ENCODE peak calls at places on chromosomes 12 and 14, in four cellular contexts. H is HepG2, V is prostate gland, Z is stomach. A is an unnamed sample.

GRCh38 chr12:11651785-11652184 is 2.3 kb downstream of the ETV6 start:
- DNase-seq in H (no peak), V (no peak), Z (no peak), A (no peak)

GRCh38 chr12:90574676-90575075 is 380.3 kb downstream of the CCER1 start:
- DNase-seq in H (no peak), V (no peak), Z (no peak), A (no peak)

GRCh38 chr14:50795127-50795526 is 35.8 kb downstream of the NIN start:
- DNase-seq in H (no peak), V (no peak), Z (no peak), A (no peak)

GRCh38 chr14:66405158-66405557 is 81.0 kb upstream of the CCDC196 start:
- DNase-seq in H (no peak), V (no peak), Z (no peak), A (peak; percentile 37)

GRCh38 chr12:89960011-89960507 is 251.4 kb upstream of the ATP2B1 start:
- DNase-seq in H (no peak), V (no peak), Z (no peak), A (no peak)

GRCh38 chr12:40038619-40039018 is 67.3 kb downstream of the SLC2A13 start:
- DNase-seq in H (no peak), V (no peak), Z (no peak), A (no peak)

GRCh38 chr12:56071648-56072047 is 8.3 kb upstream of the ERBB3 start:
- DNase-seq in H (peak; percentile 56), V (no peak), Z (no peak), A (no peak)

GRCh38 chr14:38224328-38224727 is 16.6 kb downstream of the SSTR1 start:
- DNase-seq in H (no peak), V (no peak), Z (no peak), A (no peak)

GRCh38 chr12:89216141-89216952 is 136.0 kb downstream of the DUSP6 start:
- DNase-seq in H (no peak), V (no peak), Z (no peak), A (no peak)

GRCh38 chr12:109617496-109617895 is 43.9 kb downstream of the MVK start:
- DNase-seq in H (no peak), V (no peak), Z (no peak), A (no peak)

GRCh38 chr12:39605996-39606395 is 13.6 kb downstream of the ABCD2 start:
- DNase-seq in H (no peak), V (no peak), Z (no peak), A (no peak)

GRCh38 chr12:103771466-103771865 is 69.6 kb downstream of the NT5DC3 start:
- DNase-seq in H (peak; percentile 42), V (no peak), Z (peak; percentile 48), A (no peak)

GRCh38 chr14:104532191-104532555 is 47.4 kb upstream of the C14orf180 start:
- DNase-seq in H (no peak), V (no peak), Z (no peak), A (no peak)

GRCh38 chr14:74941676-74942097 is 13.7 kb downstream of the PGF start:
- DNase-seq in H (no peak), V (no peak), Z (no peak), A (no peak)

GRCh38 chr14:83894519-83894918 is 1635.4 kb upstream of the FLRT2 start:
- DNase-seq in H (no peak), V (no peak), Z (no peak), A (no peak)

GRCh38 chr12:108856170-108856427 is 1.3 kb downstream of the SSH1 start:
- DNase-seq in H (no peak), V (no peak), Z (no peak), A (no peak)

GRCh38 chr12:58710896-58711295 is 209.4 kb downstream of the LRIG3 start:
- DNase-seq in H (no peak), V (no peak), Z (no peak), A (no peak)

GRCh38 chr14:76919811-76920571 is 93.8 kb downstream of the LRRC74A start:
- DNase-seq in H (peak; percentile 20), V (no peak), Z (peak; percentile 32), A (no peak)

GRCh38 chr12:56521209-56521589 is 421 bp upstream of the RBMS2 start:
- DNase-seq in H (no peak), V (no peak), Z (no peak), A (no peak)

DNA sequence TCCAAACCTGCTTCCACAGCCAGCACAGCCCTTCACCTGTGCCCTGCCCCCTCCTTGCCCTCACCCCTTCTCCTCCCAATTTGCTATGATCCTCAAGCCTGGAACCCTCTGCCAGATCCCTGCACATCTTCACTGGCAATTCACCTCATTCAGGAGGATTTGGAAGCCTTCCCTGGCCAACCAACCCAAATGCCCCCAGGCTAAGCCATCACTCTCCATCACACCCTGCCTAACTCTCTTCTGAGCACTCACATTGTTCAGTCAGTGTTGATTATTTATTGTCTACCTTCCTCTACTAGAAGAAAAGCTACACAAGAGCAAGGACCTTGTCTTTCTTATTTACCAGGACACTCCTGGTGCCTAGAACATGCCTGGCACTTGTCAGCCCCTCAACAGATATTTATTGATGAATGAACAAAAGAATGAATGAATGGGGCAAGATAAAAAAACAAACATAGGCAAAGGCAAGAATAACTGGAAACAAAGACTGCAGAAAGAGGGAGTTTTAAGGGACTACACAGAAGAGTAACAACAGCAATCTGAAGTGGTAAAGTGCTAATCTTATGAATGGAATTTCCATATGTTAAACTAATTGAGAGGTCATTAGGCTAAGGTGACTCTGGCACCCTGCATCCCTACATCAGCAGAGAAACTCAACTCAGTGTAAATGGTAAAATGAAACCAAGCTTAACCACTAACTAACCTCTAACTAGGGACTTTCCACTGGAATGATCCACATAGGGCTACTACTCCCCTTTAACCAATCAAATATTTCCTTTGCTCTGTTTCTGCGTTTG is 33.4 kb downstream of the TMTC1 start:
- DNase-seq in H (no peak), V (no peak), Z (no peak), A (no peak)
- H3K4me3 ChIP-seq in H (no peak overlapping the region), V (no peak overlapping the region), Z (no peak overlapping the region), A (no peak overlapping the region)

GRCh38 chr12:33994857-33995808 is 27.2 kb upstream of the ALG10 start:
- DNase-seq in H (no peak), V (no peak), Z (no peak), A (no peak)
- TF ChIP-seq POLR2AphosphoS5 in H (no peak), V (no peak), Z (no peak), A (no peak)

GRCh38 chr14:31206536-31207286 is 882 bp downstream of the HECTD1 start:
- DNase-seq in H (peak; percentile 50), V (peak; percentile 23), Z (peak; percentile 50), A (no peak)
- H3K4me3 ChIP-seq in H (peak overlapping the region; percentile 95), V (peak overlapping the region; percentile 71), Z (peak overlapping the region; percentile 78), A (peak overlapping the region; percentile 77)

GRCh38 chr12:95630496-95630895 is 79.2 kb upstream of the USP44 start:
- DNase-seq in H (no peak), V (no peak), Z (no peak), A (no peak)

GRCh38 chr12:95634622-95635621 is 83.6 kb upstream of the USP44 start:
- DNase-seq in H (peak; percentile 82), V (no peak), Z (peak; percentile 76), A (no peak)

GRCh38 chr12:95633671-95634465 is 82.6 kb upstream of the USP44 start:
- DNase-seq in H (no peak), V (peak; percentile 70), Z (no peak), A (no peak)

GRCh38 chr12:95629392-95629791 is 78.1 kb upstream of the USP44 start:
- DNase-seq in H (no peak), V (no peak), Z (no peak), A (no peak)

DNA sequence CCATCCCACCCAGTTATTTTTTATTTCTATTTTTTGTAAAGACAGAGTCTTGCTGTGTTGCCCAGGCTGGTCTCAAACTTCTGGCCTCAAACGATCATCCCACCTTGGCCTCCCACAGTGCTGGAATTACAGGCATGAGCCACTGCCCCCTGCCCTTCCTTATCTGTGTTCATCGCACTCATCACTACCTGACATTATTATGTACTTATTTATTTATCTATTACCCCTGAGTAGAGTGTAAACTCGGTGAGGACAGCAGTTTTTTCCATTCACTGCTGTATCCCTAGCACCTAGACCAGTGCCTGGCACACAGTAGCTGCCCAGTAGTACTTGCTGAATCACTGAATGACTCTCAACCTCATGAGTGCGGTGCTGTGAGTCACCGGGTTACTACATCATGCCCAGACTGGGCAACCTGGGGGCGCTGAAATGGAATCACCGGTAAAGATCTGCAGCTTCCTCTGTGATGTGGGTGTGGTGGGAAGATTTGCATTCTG is 81.8 kb upstream of the USP44 start:
- DNase-seq in H (peak; percentile 33), V (peak; percentile 82), Z (peak; percentile 55), A (no peak)
- TF ChIP-seq POLR2AphosphoS5 in H (no peak), V (no peak), Z (no peak), A (no peak)

GRCh38 chr14:64971890-64972785 is at the start of gene RAB15:
- DNase-seq in H (no peak), V (no peak), Z (peak; percentile 48), A (no peak)

GRCh38 chr14:64970041-64970440 is 2.1 kb downstream of the RAB15 start:
- DNase-seq in H (no peak), V (no peak), Z (no peak), A (no peak)

GRCh38 chr14:64973026-64973442 is 898 bp upstream of the RAB15 start:
- DNase-seq in H (peak; percentile 38), V (no peak), Z (no peak), A (no peak)

GRCh38 chr14:64971452-64971889 is 665 bp downstream of the RAB15 start:
- DNase-seq in H (no peak), V (no peak), Z (no peak), A (no peak)

DNA sequence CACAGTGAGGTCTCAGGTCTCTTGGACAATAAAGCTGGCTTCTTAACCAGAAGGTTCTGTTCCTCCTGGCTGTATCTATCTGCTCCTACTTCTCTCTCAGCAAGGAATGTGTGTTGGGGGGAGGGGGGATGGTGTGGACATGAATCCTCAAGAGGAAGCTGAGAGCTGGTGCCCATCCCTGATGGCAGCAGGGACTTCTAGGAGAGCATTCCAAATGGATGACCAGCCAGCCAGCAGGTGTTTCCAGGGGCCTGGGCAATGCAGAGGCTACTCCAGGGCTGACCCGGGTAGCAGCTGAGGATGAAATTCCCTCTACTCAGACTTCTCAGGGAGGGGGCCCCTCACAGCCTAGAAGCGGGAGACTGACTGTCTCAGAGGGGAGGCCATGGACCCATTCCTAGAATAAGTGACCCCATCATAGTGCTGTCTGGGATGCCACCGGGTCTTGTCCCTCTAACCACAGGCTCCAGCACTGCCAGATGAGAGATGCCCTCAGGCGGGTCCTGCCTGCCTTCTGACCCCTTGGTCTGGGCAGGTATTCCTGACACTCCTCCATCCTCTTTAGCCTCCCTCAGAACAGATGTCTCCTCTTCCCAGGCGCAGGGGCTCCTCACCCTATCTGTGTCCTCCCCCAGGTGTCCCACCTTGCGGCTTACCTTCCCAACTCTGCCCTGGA is 1.2 kb downstream of the RAB15 start:
- DNase-seq in H (no peak), V (no peak), Z (no peak), A (no peak)
- H3K4me3 ChIP-seq in H (peak overlapping the region; percentile 74), V (peak overlapping the region; percentile 64), Z (peak overlapping the region; percentile 77), A (peak overlapping the region; percentile 61)

DNA sequence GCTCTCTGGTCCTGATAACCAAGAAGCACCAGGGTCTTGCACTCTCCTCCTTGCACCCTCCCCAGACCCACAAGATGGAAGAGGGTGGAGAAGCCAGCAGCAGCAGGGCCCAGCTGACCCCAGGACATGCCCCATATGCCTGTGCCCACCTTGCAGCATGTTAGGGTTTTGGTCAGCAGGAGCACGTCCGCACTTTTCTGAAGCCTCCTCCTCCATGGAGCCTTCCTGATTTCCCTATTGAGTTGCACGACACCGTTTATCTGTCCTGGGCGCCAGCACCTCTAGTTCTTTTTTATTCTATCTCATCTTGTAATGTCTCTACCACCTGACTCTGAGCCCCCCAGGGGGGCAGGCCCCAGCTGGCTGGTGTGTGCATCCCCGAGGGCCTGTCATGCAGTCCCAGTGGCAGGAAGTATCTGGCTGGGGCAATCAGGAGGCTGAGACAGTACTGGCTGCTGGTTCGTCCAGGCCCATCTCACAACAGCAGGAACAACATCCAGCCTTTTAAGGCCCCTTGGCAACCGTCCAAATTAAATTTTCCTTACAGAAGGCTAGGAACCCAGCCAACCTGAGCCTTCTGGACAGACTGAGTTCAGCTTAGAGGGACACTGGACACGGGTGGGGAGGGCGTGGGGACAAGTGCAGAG is 39.6 kb downstream of the CCDC85C start:
- DNase-seq in H (peak; percentile 51), V (peak; percentile 89), Z (peak; percentile 73), A (no peak)
- TF ChIP-seq POLR2AphosphoS5 in H (no peak), V (peak; percentile 71), Z (peak; percentile 11), A (peak; percentile 67)